ENCODE peak calls at places on chromosomes 12 and 14, in ten cellular contexts. O is stomach, E is K562, M is H1, J is A549, Y is HepG2, N is tibial nerve, L is ovary, D is suprapubic skin, Z is transverse colon. K is an unnamed sample.

GRCh38 chr14:69002069-69002468 is 23.0 kb upstream of the ACTN1 start:
- DNase-seq in D (no peak), O (peak; percentile 56), M (no peak), N (no peak), E (peak; percentile 11), Y (peak; percentile 73), J (peak; percentile 51), Z (peak; percentile 27), L (no peak), K (no peak)

GRCh38 chr12:56271031-56271430 is 4.3 kb downstream of the COQ10A start:
- DNase-seq in L (no peak), M (no peak), Z (no peak), O (no peak), Y (no peak), J (peak; percentile 50), N (no peak), D (no peak), E (peak; percentile 34), K (no peak)

GRCh38 chr12:54413284-54414190 is 5.5 kb downstream of the ITGA5 start:
- DNase-seq in M (no peak), Y (no peak), Z (peak; percentile 55), E (no peak), O (peak; percentile 37), N (no peak), D (peak; percentile 89), L (no peak), J (no peak), K (no peak)

GRCh38 chr12:47281667-47282171 is 202.0 kb upstream of the AMIGO2 start:
- DNase-seq in J (no peak), Y (no peak), E (peak; percentile 40), D (no peak), N (no peak), Z (no peak), L (no peak), M (no peak), O (no peak), K (no peak)

GRCh38 chr12:98750511-98750910 is 105.4 kb downstream of the APAF1 start:
- DNase-seq in O (no peak), M (no peak), E (no peak), Y (no peak), L (peak; percentile 13), J (no peak), D (no peak), Z (no peak), N (no peak), K (no peak)

GRCh38 chr14:88993946-88994345 is 169.5 kb downstream of the TTC8 start:
- DNase-seq in N (no peak), J (peak; percentile 43), Z (no peak), D (no peak), M (no peak), Y (no peak), O (no peak), E (no peak), L (no peak), K (no peak)

GRCh38 chr14:55339770-55340169 is 68.5 kb downstream of the FBXO34 start:
- DNase-seq in Z (no peak), O (no peak), D (no peak), L (no peak), N (no peak), M (peak; percentile 33), E (no peak), Y (no peak), J (no peak), K (no peak)

GRCh38 chr14:57610631-57611030 is 117.0 kb upstream of the CCDC198 start:
- DNase-seq in M (no peak), Z (no peak), O (no peak), L (no peak), E (no peak), J (no peak), D (no peak), Y (no peak), N (no peak), K (no peak)

GRCh38 chr12:5612556-5613421 is 180.9 kb downstream of the NTF3 start:
- DNase-seq in E (peak; percentile 64), D (no peak), O (no peak), J (no peak), M (no peak), L (no peak), Y (no peak), Z (no peak), N (no peak), K (no peak)

DNA sequence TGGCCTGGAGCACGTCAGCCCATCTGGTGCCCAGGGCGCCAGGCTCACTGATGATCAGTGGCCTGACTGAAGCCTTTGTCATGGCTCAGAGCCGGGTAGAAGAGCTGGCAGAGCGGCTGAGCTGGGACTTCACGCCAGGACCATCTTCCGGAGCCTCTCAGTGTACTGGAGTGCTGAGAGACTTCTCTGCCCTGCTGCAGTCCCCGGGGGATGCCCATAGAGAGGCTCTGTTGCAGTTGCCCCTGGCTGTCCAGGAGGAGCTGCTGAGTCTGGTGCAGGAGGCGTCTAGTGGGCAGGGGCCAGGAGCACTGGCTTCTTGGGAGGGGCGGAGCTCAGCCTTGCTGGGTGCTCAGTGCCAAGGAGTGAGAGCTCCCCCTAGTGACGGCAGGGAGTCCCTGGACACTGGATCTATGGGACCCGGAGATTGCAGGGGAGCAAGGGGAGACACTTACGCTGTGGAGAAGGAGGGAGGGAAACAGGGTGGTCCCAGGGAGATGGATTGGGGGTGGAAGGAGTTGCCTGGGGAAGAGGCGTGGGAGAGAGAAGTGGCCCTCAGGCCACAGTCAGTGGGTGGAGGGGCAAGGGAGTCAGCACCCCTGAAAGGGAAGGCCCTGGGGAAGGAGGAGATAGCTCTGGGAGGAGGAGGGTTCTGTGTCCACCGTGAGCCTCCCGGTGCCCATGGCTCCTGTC is 2.0 kb downstream of the KHNYN start:
- DNase-seq in E (peak; percentile 72), O (peak; percentile 93), L (peak; percentile 90), D (peak; percentile 93), M (peak; percentile 96), J (peak; percentile 93), N (peak; percentile 72), Z (peak; percentile 94), Y (peak; percentile 97), K (peak; percentile 94)
- TF ChIP-seq POLR2A in E (no peak), O (no peak), L (no peak), D (no peak), M (no peak), J (no peak), N (no peak), Z (no peak), Y (no peak), K (no peak)

GRCh38 chr14:92785601-92786426 is 8.3 kb upstream of the GOLGA5 start:
- DNase-seq in M (no peak), D (no peak), N (no peak), L (peak; percentile 72), O (peak; percentile 55), E (peak; percentile 28), Y (no peak), J (no peak), Z (no peak), K (no peak)
- TF ChIP-seq EP300 in M (no peak), D (no peak), N (no peak), L (no peak), O (no peak), E (no peak), Y (no peak), J (no peak), Z (no peak), K (no peak)

GRCh38 chr14:22226381-22226780 is 362.6 kb downstream of the DAD1 start:
- DNase-seq in Z (no peak), D (no peak), O (no peak), Y (no peak), J (no peak), E (no peak), L (no peak), M (no peak), N (no peak), K (no peak)
- TF ChIP-seq CTCF in Z (no peak), D (no peak), O (no peak), Y (no peak), J (peak; percentile 11), E (no peak), L (no peak), M (peak; percentile 63), N (no peak), K (no peak)

DNA sequence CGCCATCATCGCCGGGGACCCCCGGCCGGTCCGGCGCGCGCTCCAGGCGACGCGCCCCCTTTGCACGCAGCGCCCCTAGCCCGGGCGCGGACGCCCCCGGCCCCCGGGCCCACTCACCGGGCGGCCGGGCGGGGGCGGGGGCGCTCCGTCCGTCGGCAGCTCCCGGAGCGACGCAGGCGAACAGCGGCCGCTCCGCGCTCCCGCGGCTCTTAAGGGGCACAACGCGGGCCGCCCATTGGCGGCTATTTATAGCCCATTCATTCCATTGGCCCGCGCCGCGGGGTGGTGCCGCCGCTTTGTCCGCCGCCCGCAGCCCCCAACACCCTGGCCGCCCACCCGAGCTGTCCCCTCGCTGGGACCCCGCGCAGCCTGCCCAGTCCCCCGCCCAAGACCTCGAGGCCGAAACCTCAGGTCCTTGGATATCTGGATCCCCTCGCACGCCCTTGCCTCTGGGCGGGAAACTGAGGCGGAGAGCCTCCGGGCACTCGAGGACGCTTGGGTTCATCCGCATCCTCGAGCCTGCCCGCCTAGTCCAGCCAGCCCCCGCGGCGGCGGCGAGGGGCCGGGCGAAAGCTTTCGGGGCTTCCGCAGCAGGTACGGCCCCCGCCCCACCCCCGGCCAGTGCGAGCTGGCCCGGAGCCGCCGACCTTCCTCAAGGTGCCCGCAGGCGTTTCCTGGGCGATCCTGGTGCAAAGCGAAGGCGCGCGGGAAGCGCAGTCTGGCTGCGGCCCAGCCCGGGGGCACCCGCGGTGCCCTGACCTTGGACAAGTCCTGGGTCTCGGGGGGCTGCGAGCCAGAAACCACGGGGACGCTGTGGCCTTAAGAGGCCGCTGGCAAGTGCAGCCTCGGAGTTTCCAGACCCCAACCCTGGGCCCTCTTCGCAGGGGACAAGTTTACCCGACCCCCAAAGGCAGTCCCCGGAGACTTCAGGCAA is at the start of gene CKB:
- DNase-seq in Z (peak; percentile 83), N (no peak), Y (no peak), O (peak; percentile 79), L (peak; percentile 75), E (peak; percentile 75), D (peak; percentile 81), M (peak; percentile 90), J (peak; percentile 83), K (no peak)
- TF ChIP-seq POLR2A in Z (peak; percentile 70), N (peak; percentile 51), Y (peak; percentile 82), O (no peak), L (peak; percentile 69), E (no peak), D (peak; percentile 58), M (peak; percentile 94), J (peak; percentile 70), K (no peak)

DNA sequence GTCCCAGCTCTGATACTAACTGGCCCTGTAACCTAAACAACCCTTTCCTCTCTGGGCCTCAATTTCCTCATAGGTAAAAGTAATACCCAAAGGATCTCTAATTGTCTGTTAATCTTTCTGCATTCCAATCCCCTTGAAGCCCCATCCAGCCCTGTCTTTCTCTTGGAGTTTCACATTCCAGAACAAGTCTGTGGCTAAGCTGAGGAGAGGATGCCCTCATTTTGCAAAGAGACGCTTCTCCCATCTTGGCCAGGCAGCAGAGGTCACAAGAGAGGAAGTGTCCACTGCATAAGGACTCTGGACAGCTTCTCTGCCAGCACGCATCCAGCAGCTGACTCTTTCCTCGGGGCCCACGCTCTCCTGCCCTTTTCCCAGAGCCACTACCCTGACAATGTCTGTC is 263.4 kb upstream of the FKBP4 start:
- DNase-seq in D (no peak), O (no peak), Z (no peak), N (no peak), L (no peak), E (no peak), M (no peak), Y (no peak), J (no peak), K (no peak)
- TF ChIP-seq EP300 in D (no peak), O (no peak), Z (no peak), N (no peak), L (no peak), E (no peak), M (no peak), Y (no peak), J (no peak), K (no peak)

GRCh38 chr12:112418596-112419268 is at the start of gene PTPN11:
- DNase-seq in Y (peak; percentile 55), Z (peak; percentile 92), J (peak; percentile 64), D (peak; percentile 93), M (peak; percentile 99), L (peak; percentile 84), N (peak; percentile 74), O (peak; percentile 87), E (peak; percentile 88), K (peak; percentile 97)
- TF ChIP-seq CTCF in Y (peak; percentile 38), Z (peak; percentile 46), J (peak; percentile 73), D (peak; percentile 31), M (peak; percentile 53), L (no peak), N (peak; percentile 64), O (peak; percentile 48), E (peak; percentile 69), K (peak; percentile 40)